ENCODE peak calls at places on chromosomes 1 and 21, in four cellular contexts. I, G, R and E are unnamed samples. For H3K4me1, the result is how much of the 10 kb centered on the place peaks cover.

GRCh38 chr1:67335451-67335850 is 27.8 kb downstream of the IL12RB2 start:
- DNase-seq in I (no peak), G (no peak), R (no peak), E (no peak)

GRCh38 chr1:91124989-91125417 is 103.2 kb upstream of the ZNF644 start:
- DNase-seq in I (no peak), G (no peak), R (no peak), E (no peak)

GRCh38 chr1:32684167-32684811 is 18.3 kb downstream of the SYNC start:
- DNase-seq in I (no peak), G (peak), R (peak), E (no peak)

GRCh38 chr1:18463984-18464664 is 16.6 kb upstream of the KLHDC7A start:
- DNase-seq in I (peak), G (no peak), R (no peak), E (no peak)

GRCh38 chr1:43783671-43784205 is 76.4 kb downstream of the ST3GAL3 start:
- DNase-seq in I (no peak), G (peak), R (no peak), E (peak)

GRCh38 chr21:41895643-41896493 is 16.7 kb upstream of the PRDM15 start:
- DNase-seq in I (no peak), G (no peak), R (no peak), E (no peak)

GRCh38 chr1:75550559-75550958 is 60.4 kb downstream of the SLC44A5 start:
- DNase-seq in I (no peak), G (no peak), R (no peak), E (no peak)

GRCh38 chr1:37452416-37452815 is 22.0 kb upstream of the ZC3H12A start:
- DNase-seq in I (no peak), G (no peak), R (no peak), E (no peak)

GRCh38 chr21:36964832-36965719 is 1.4 kb downstream of the HLCS start:
- DNase-seq in I (no peak), G (no peak), R (no peak), E (no peak)

GRCh38 chr21:15706686-15707085 is 23.1 kb upstream of the USP25 start:
- DNase-seq in I (no peak), G (peak), R (peak), E (no peak)

DNA sequence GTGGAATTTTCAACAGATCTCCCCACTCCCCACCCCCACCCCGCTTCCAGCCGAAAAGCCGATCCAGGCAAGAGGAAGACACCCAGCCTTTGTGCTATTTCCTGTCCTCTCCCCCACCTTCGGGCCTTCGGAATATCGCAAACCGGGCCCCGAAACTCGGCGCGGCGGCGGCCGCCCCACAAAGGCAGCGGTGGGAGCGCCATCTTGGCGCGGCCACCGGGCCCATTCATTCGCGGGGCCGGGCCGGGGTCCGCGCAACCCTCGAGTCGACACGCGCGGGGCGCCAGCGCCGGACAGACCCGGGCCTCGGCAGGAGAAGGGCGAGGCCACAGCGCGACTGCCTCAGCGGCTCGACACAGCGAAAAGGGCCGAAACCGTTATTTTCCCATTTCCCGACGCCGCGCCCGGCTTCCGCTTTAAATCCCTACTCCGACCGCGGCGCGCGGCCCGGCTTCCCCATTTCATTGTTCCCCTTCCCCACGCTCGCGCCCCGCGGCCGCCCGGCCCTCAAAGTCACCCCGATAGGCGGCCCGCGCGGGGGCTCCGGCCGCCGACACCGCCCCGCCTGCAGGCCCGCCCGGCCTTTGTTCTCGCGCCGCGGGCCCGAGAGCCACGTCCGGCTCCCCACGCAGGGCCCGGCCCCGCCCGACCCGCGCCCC is 911 bp downstream of the GNB1 start:
- DNase-seq in I (peak), G (peak), R (no peak), E (peak)
- H3K4me1 ChIP-seq in I (under half), G (under half), R (under half), E (half or more)

GRCh38 chr1:26175346-26175745 is 1.9 kb upstream of the CNKSR1 start:
- DNase-seq in I (no peak), G (no peak), R (no peak), E (no peak)

GRCh38 chr1:26181586-26182371 is 4.5 kb downstream of the CNKSR1 start:
- DNase-seq in I (no peak), G (peak), R (no peak), E (peak)

GRCh38 chr1:26182372-26182675 is 5.0 kb downstream of the CNKSR1 start:
- DNase-seq in I (no peak), G (no peak), R (no peak), E (peak)

GRCh38 chr1:26180010-26180506 is 2.8 kb downstream of the CNKSR1 start:
- DNase-seq in I (no peak), G (no peak), R (no peak), E (no peak)

DNA sequence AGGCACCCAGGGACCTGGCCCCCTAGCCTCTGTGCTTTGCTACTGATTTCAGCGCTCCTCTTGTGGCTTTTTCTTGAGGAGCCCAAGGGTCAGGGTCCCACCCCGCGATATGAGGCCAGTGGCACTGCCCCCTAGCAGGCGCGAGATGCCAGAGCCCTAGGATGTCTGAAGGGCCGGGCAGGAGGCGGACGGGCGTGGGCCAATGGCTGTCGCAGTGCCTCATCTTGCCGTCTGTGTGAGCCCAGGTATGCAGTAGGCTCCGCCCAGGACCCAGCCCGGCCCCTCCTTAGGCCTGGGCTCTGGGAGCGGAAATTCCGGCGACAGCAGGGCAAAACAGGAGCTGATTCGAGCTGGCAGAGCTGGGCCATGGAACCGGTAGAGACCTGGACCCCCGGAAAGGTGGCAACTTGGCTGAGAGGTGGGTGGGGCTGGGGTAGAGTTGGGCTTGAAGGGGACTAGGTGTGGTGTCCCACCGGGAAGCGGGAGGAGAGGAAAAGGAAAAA is at the start of gene CNKSR1:
- DNase-seq in I (no peak), G (peak), R (no peak), E (no peak)
- H3K27ac ChIP-seq in I (no peak), G (peak), R (no peak), E (peak)

DNA sequence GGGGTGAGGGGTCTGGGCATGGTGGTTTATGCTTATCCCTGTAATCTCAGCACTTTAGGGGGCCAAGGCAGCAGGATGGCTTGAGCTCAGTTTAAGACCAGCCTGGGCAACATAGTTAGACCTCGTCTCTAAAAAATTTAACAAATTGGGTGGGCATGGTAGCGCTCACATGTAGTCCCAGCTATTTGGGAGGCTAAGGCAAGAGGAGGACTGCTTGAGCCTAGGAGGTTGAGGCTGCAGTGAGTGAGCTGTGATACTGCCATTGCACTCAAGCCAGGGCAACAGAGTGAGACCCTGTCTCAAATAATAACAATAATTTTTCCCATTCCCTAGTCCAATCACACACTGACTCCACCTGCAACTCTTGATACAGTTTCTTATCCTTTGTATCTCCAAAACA is 6.3 kb downstream of the WASF2 start:
- DNase-seq in I (no peak), G (no peak), R (no peak), E (no peak)
- H3K4me1 ChIP-seq in I (under half), G (under half), R (under half), E (half or more)

GRCh38 chr1:14742181-14742980 is 143.9 kb downstream of the KAZN start:
- DNase-seq in I (no peak), G (peak), R (no peak), E (no peak)
- H3K27ac ChIP-seq in I (no peak), G (peak), R (no peak), E (no peak)